ENCODE peak calls at places on chromosomes 12 and 14, in nine cellular contexts. M, H, L, J, K, P, Q, O and I are unnamed samples.

GRCh38 chr12:132847363-132848356 is 19.0 kb upstream of the GOLGA3 start:
- DNase-seq in M (no peak), H (no peak), L (no peak), J (no peak), K (no peak), P (no peak), Q (no peak), O (no peak), I (no peak)

GRCh38 chr12:117853600-117853999 is 115.2 kb downstream of the KSR2 start:
- DNase-seq in M (no peak), H (no peak), L (no peak), J (no peak), K (no peak), P (no peak), Q (no peak), O (peak), I (no peak)

GRCh38 chr14:20684662-20685456 is 499 bp downstream of the RNASE4 start:
- DNase-seq in M (peak), H (peak), L (peak), J (peak), K (no peak), P (no peak), Q (no peak), O (peak), I (peak)

GRCh38 chr14:20986811-20987210 is 3.0 kb upstream of the METTL17 start:
- DNase-seq in M (no peak), H (no peak), L (peak), J (peak), K (no peak), P (no peak), Q (no peak), O (no peak), I (no peak)

GRCh38 chr14:20998139-20998538 is 954 bp upstream of the SLC39A2 start:
- DNase-seq in M (no peak), H (no peak), L (no peak), J (no peak), K (no peak), P (no peak), Q (no peak), O (no peak), I (no peak)

GRCh38 chr14:96052541-96053105 is 13.5 kb downstream of the C14orf132 start:
- DNase-seq in M (peak), H (no peak), L (no peak), J (peak), K (no peak), P (no peak), Q (no peak), O (no peak), I (no peak)

GRCh38 chr12:31928246-31929139 is 30.7 kb upstream of the RESF1 start:
- DNase-seq in M (no peak), H (no peak), L (no peak), J (no peak), K (no peak), P (no peak), Q (no peak), O (no peak), I (no peak)

GRCh38 chr14:76615331-76615730 is 145.9 kb upstream of the VASH1 start:
- DNase-seq in M (no peak), H (no peak), L (no peak), J (no peak), K (no peak), P (no peak), Q (no peak), O (no peak), I (no peak)

GRCh38 chr12:124379938-124380754 is 85.3 kb downstream of the RFLNA start:
- DNase-seq in M (peak), H (peak), L (no peak), J (peak), K (no peak), P (no peak), Q (peak), O (peak), I (no peak)

GRCh38 chr12:68939500-68939899 is 6.5 kb upstream of the CPM start:
- DNase-seq in M (no peak), H (no peak), L (no peak), J (no peak), K (no peak), P (no peak), Q (no peak), O (no peak), I (no peak)

GRCh38 chr12:4117386-4118016 is 156.1 kb upstream of the CCND2 start:
- DNase-seq in M (no peak), H (no peak), L (no peak), J (no peak), K (no peak), P (no peak), Q (no peak), O (no peak), I (no peak)

GRCh38 chr14:37900582-37900981 is 305.2 kb downstream of the TTC6 start:
- DNase-seq in M (no peak), H (no peak), L (no peak), J (peak), K (no peak), P (no peak), Q (no peak), O (no peak), I (no peak)

GRCh38 chr12:80195143-80195726 is 95.9 kb downstream of the OTOGL start:
- DNase-seq in M (no peak), H (no peak), L (peak), J (peak), K (no peak), P (no peak), Q (no peak), O (no peak), I (no peak)

GRCh38 chr14:73232984-73233383 is 4.3 kb upstream of the PAPLN start:
- DNase-seq in M (no peak), H (no peak), L (no peak), J (peak), K (no peak), P (peak), Q (no peak), O (no peak), I (no peak)

GRCh38 chr12:129938089-129938488 is 34.3 kb upstream of the TMEM132D start:
- DNase-seq in M (no peak), H (no peak), L (no peak), J (no peak), K (no peak), P (no peak), Q (no peak), O (no peak), I (no peak)

GRCh38 chr14:26328766-26329165 is 269.1 kb downstream of the NOVA1 start:
- DNase-seq in M (no peak), H (no peak), L (no peak), J (no peak), K (no peak), P (no peak), Q (no peak), O (no peak), I (no peak)

GRCh38 chr14:80850197-80850814 is 91.2 kb downstream of the CEP128 start:
- DNase-seq in M (no peak), H (no peak), L (peak), J (peak), K (no peak), P (no peak), Q (no peak), O (no peak), I (no peak)

GRCh38 chr12:62732861-62733427 is 202.0 kb downstream of the PPM1H start:
- DNase-seq in M (no peak), H (no peak), L (peak), J (peak), K (no peak), P (no peak), Q (no peak), O (no peak), I (no peak)

GRCh38 chr12:70120970-70121369 is 122.3 kb upstream of the CNOT2 start:
- DNase-seq in M (no peak), H (no peak), L (no peak), J (no peak), K (no peak), P (no peak), Q (no peak), O (no peak), I (no peak)

GRCh38 chr12:109607618-109608017 is 34.0 kb downstream of the MVK start:
- DNase-seq in M (no peak), H (no peak), L (no peak), J (no peak), K (no peak), P (no peak), Q (no peak), O (no peak), I (no peak)

GRCh38 chr14:31243860-31244259 is 36.3 kb upstream of the HECTD1 start:
- DNase-seq in M (no peak), H (no peak), L (peak), J (no peak), K (no peak), P (no peak), Q (no peak), O (peak), I (no peak)
- TF ChIP-seq POLR2A in M (no peak), H (no peak), L (no peak), J (no peak), K (no peak), P (no peak), Q (no peak), O (no peak), I (no peak)

GRCh38 chr12:52708010-52708409 is 4.7 kb upstream of the KRT77 start:
- DNase-seq in M (no peak), H (no peak), L (no peak), J (no peak), K (no peak), P (no peak), Q (no peak), O (no peak), I (no peak)
- H3K4me3 ChIP-seq in M (no peak), H (no peak), L (no peak), J (no peak), K (no peak), P (no peak), Q (no peak), O (no peak), I (no peak)

GRCh38 chr12:121440768-121441167 is 40.9 kb downstream of the RNF34 start:
- DNase-seq in M (no peak), H (no peak), L (no peak), J (no peak), K (no peak), P (no peak), Q (peak), O (no peak), I (no peak)

GRCh38 chr12:121443911-121444841 is 44.3 kb downstream of the RNF34 start:
- DNase-seq in M (no peak), H (no peak), L (no peak), J (no peak), K (no peak), P (no peak), Q (peak), O (no peak), I (no peak)

GRCh38 chr12:121443193-121443829 is 43.4 kb downstream of the RNF34 start:
- DNase-seq in M (no peak), H (peak), L (peak), J (peak), K (no peak), P (peak), Q (peak), O (peak), I (peak)

GRCh38 chr12:121441555-121441954 is 41.6 kb downstream of the RNF34 start:
- DNase-seq in M (no peak), H (no peak), L (no peak), J (no peak), K (no peak), P (no peak), Q (no peak), O (peak), I (no peak)

DNA sequence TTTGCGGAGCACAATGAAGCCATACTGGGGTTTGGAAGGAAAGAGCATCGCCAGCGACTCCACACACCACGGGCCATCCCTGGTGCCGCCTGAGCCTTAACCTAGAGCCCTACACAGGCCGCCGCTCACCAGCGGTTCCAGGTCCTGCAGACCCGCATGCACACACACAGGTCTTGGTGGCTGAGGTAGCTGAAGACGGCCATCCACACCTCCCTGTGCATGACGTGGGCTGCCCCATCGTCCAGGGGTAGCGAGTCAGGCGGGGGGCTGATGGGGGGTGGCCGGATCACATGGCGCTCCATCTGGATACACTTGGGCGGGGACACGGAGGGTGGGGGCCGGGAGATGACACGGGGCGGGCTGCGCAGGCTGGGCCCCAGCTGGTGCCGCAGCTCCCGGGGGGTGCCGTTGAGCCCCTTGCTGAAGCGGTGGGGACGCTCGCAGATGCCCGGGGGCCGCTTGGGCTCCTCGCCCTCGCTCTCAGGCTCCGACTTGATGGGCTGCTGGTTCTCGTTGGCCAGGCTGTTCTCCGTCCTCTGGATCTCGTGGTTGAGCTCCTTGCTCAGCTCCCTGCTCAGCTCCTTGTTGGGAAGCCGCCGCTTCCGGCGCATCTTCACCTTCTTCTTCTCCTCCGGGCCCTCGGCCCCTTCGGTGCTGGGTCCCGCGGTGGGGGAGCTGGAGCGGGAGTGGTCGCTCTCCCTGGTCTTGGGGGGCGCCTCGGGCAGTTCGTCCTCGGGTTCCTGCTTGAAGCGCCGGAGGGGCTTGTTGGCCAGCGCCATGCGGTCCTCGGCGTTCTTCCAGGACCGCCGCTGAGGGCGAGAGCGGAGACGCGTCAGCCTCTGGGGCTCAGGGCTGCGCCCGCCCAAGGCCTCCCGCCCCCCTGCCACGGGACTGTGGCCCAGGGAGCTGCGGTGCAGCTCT is 42.4 kb downstream of the RNF34 start:
- DNase-seq in M (no peak), H (no peak), L (no peak), J (no peak), K (no peak), P (no peak), Q (peak), O (no peak), I (no peak)
- H3K27ac ChIP-seq in M (no peak), H (no peak), L (no peak), J (no peak), K (no peak), P (no peak), Q (no peak), O (no peak), I (no peak)

DNA sequence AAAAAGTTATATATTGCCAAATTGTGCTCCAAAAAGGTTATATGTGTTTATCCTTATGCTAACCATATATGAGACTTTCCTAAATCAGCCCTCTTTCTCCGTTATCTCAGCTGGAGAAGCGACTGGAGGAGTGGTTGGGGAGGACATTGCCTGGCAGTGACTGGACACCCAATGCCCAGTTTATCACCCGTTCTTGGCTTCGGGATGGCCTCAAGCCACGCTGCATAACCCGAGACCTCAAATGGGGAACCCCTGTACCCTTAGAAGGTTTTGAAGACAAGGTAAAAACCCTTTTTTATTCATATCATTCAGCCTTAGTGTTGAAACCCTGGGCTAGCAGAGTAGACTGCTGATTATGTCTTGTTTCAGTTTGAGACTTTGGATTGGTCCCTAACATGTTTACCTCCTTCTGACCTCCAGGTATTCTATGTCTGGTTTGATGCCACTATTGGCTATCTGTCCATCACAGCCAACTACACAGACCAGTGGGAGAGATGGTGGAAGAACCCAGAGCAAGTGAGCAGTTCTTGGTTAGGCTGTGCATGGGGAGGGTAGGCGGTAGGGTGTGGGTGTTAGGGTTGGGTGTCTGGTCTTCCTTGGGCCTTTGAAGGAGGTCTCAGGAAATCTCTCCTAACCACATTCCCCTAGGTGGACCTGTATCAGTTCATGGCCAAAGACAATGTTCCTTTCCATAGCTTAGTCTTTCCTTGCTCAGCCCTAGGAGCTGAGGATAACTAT is 8.6 kb downstream of the DDIT3 start:
- DNase-seq in M (no peak), H (no peak), L (no peak), J (no peak), K (no peak), P (no peak), Q (no peak), O (no peak), I (no peak)
- TF ChIP-seq POLR2A in M (no peak), H (no peak), L (no peak), J (no peak), K (no peak), P (no peak), Q (no peak), O (no peak), I (no peak)

GRCh38 chr14:41404121-41404520 is 202.6 kb upstream of the LRFN5 start:
- DNase-seq in M (no peak), H (no peak), L (no peak), J (no peak), K (no peak), P (no peak), Q (no peak), O (no peak), I (no peak)

DNA sequence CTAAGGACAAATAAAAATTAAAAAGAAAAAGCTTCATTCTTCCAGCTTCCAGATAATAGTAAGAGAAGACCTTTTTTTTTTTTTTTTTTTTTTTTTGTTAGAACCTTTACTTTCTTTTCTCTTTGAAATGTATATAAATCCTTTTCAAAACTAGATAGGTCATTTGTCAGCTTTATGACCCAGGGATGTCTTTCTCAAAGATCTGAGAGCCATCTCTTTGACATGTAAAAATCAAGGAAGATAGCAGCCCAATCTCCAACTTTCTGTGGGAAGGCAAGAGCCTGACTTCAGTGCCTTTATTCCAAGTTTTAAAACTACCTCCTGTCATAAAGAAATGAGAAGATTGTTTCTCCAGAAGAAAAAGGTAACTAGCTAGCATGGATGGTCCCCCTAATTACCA is 203.3 kb upstream of the LRFN5 start:
- DNase-seq in M (no peak), H (no peak), L (no peak), J (no peak), K (no peak), P (no peak), Q (no peak), O (no peak), I (no peak)
- H3K4me3 ChIP-seq in M (no peak), H (no peak), L (no peak), J (no peak), K (no peak), P (no peak), Q (no peak), O (no peak), I (no peak)

DNA sequence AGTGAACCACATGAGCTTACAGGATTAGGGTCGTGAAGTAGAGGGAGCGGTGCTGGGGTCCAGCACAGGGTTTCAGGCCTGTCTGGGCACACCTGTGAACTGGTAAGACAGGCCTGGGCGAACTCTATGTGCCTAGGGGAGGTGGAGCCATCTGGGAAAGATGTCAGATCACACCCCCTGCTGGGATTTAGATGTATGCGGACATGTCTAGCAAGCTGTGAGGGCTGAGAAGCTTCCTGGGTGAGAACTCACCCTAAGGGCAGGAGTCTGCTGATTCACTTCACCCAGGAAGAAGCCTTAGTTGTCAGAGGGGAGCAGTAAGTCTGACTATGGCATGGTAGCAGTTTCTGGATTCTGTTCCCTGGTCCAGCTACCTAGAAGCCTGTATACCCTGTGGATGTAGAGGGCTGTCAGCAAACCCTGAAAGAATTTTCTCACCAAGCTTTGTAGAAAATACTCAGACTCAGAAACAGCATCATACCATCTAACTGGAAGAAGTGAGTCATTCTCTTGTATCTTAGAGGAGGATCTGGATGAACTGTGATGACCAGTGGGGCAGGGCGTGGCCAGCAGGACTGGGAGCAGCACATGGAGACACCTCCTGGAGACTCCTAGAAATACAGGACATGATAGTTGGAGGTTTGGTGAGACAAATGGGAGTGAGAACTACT is 11.2 kb upstream of the PYGL start:
- DNase-seq in M (peak), H (no peak), L (peak), J (peak), K (no peak), P (peak), Q (no peak), O (no peak), I (peak)
- H3K27ac ChIP-seq in M (peak), H (no peak), L (peak), J (peak), K (peak), P (no peak), Q (peak), O (peak), I (no peak)

DNA sequence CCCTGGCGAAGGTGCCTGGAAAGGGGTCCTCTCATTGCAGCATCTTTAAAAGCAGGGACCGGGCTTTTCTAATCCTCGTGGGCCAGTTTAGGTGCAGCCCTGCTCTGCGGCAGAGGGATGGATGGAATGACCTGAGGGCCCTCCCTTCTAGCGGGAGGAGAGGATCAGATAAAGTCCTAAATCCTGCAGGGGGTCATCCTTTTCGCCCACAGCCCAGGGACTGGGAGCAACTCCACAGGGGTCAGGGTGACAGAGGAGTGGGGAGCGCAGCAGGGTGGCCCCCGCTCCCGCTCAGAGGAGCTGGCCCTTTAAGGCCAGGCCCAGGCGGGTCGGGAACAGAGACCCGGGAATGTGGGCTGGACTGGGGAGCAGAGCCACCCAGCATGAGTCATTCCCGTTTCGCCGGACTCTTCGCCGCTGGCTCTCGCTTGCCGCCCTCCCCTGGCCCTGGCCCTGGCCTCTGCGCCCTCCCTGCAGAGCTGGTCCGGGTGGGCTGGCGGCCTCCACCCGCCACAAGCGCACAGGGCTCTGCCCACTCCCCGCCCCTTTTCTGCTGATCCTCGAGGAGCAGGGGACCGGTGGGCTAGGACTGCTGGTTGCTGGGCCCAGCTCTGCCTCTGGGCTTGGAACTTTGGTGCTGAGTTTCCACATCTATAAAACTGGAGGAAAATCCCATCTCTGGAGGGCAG is 92.9 kb downstream of the NINJ2 start:
- DNase-seq in M (no peak), H (peak), L (peak), J (peak), K (no peak), P (peak), Q (peak), O (peak), I (peak)
- TF ChIP-seq POLR2A in M (peak), H (peak), L (peak), J (no peak), K (peak), P (peak), Q (peak), O (no peak), I (peak)

GRCh38 chr14:69464829-69465228 is 19.7 kb upstream of the PLEKHD1 start:
- DNase-seq in M (no peak), H (no peak), L (no peak), J (peak), K (no peak), P (no peak), Q (no peak), O (no peak), I (no peak)
- H3K4me3 ChIP-seq in M (no peak), H (no peak), L (no peak), J (no peak), K (no peak), P (no peak), Q (no peak), O (no peak), I (no peak)